ENCODE peak calls at places on chromosomes 3 and 15, in four cellular contexts. A is mammary epithelial cell, D is HFFc6, B is NCI-H460. R is an unnamed sample.

GRCh38 chr3:4839278-4839677 is 140.0 kb upstream of the BHLHE40 start:
- DNase-seq in D (no peak), A (no peak), B (no peak), R (no peak)

GRCh38 chr3:112858410-112859069 is 11.9 kb upstream of the CD200R1L start:
- DNase-seq in D (no peak), B (no peak), A (peak), R (no peak)

GRCh38 chr3:179071161-179071568 is 444 bp downstream of the ZMAT3 start:
- DNase-seq in D (peak), B (no peak), A (peak), R (peak)

GRCh38 chr3:100125539-100125938 is 11.2 kb upstream of the FILIP1L start:
- DNase-seq in D (peak), A (no peak), B (no peak), R (no peak)

GRCh38 chr3:32376098-32376497 is 15.6 kb upstream of the CMTM7 start:
- DNase-seq in B (no peak), A (peak), D (no peak), R (no peak)

GRCh38 chr3:151301787-151302186 is 14.8 kb downstream of the GPR87 start:
- DNase-seq in A (peak), D (peak), B (no peak), R (no peak)

GRCh38 chr15:96285306-96285705 is 45.2 kb upstream of the NR2F2 start:
- DNase-seq in B (no peak), A (no peak), D (peak), R (peak)

GRCh38 chr3:64361962-64362735 is 136.9 kb upstream of the PRICKLE2 start:
- DNase-seq in A (peak), D (peak), B (no peak), R (no peak)

GRCh38 chr15:39022532-39023305 is 458.1 kb upstream of the RASGRP1 start:
- DNase-seq in B (no peak), A (no peak), D (no peak), R (peak)

GRCh38 chr3:42347928-42348327 is 62.5 kb downstream of the LYZL4 start:
- DNase-seq in D (no peak), B (no peak), A (no peak), R (no peak)

GRCh38 chr3:131568460-131568859 is 65.7 kb upstream of the MRPL3 start:
- DNase-seq in B (no peak), D (no peak), A (no peak), R (no peak)

GRCh38 chr3:4494807-4495200 is 1.7 kb downstream of the ITPR1 start:
- DNase-seq in D (no peak), B (no peak), A (no peak), R (no peak)

GRCh38 chr3:42443292-42443691 is 32.9 kb upstream of the LYZL4 start:
- DNase-seq in D (no peak), B (no peak), A (no peak), R (no peak)

GRCh38 chr15:82862886-82863285 is 53.5 kb downstream of the WHAMM start:
- DNase-seq in B (no peak), D (no peak), A (no peak), R (no peak)

GRCh38 chr3:124997303-124998246 is 58.2 kb downstream of the HEG1 start:
- DNase-seq in D (no peak), A (no peak), B (no peak), R (no peak)

GRCh38 chr3:64229903-64230302 is 4.6 kb upstream of the PRICKLE2 start:
- DNase-seq in B (no peak), A (peak), D (no peak), R (no peak)

GRCh38 chr15:78212546-78213424 is 21.6 kb downstream of the ACSBG1 start:
- DNase-seq in D (peak), B (peak), A (peak), R (peak)

GRCh38 chr3:42128526-42128925 is 37.4 kb downstream of the TRAK1 start:
- DNase-seq in D (no peak), A (no peak), B (no peak), R (no peak)

GRCh38 chr3:150237490-150237889 is 170.6 kb upstream of the TSC22D2 start:
- DNase-seq in A (peak), B (no peak), D (peak), R (peak)

GRCh38 chr3:136078421-136079364 is 113.2 kb downstream of the PPP2R3A start:
- DNase-seq in B (peak), D (peak), A (no peak), R (no peak)

GRCh38 chr3:34011171-34012101 is 213.0 kb downstream of the PDCD6IP start:
- DNase-seq in D (peak), A (no peak), B (peak), R (no peak)

GRCh38 chr15:20352241-20353200 is 189.1 kb downstream of the GOLGA6L6 start:
- DNase-seq in A (no peak), D (no peak), B (no peak), R (no peak)

GRCh38 chr3:64627471-64628321 is 60.1 kb downstream of the ADAMTS9 start:
- DNase-seq in B (peak), D (no peak), A (no peak), R (no peak)

GRCh38 chr15:32870240-32871033 is 152.6 kb downstream of the GREM1 start:
- DNase-seq in A (no peak), D (peak), B (peak), R (no peak)

GRCh38 chr15:89364341-89364740 is 29.7 kb upstream of the POLG start:
- DNase-seq in A (no peak), B (no peak), D (no peak), R (no peak)

GRCh38 chr3:99532246-99532645 is 106.1 kb upstream of the COL8A1 start:
- DNase-seq in A (peak), D (peak), B (peak), R (no peak)

GRCh38 chr3:150409527-150410310 is 1.6 kb downstream of the TSC22D2 start:
- DNase-seq in D (peak), B (peak), A (peak), R (peak)

GRCh38 chr15:50077655-50078054 is 41.4 kb downstream of the ATP8B4 start:
- DNase-seq in D (no peak), A (no peak), B (no peak), R (no peak)

GRCh38 chr15:67296684-67297083 is 42.1 kb downstream of the IQCH start:
- DNase-seq in A (no peak), B (no peak), D (no peak), R (no peak)